ENCODE peak calls at places on chromosomes 4 and X, in six cellular contexts. L, S, B, Q, M and A are unnamed samples.

GRCh38 chrX:40816906-40817305 is 81.6 kb upstream of the MED14 start:
- DNase-seq in B (no peak), Q (no peak), M (no peak), L (no peak), S (no peak), A (no peak)

GRCh38 chr4:102824398-102824797 is 3.0 kb downstream of the UBE2D3 start:
- DNase-seq in Q (no peak), L (no peak), S (no peak), M (no peak), B (no peak), A (no peak)

GRCh38 chrX:10945463-10945862 is 165.7 kb upstream of the HCCS start:
- DNase-seq in L (no peak), B (no peak), Q (no peak), S (no peak), M (no peak), A (no peak)

GRCh38 chr4:16231570-16232252 is 5.4 kb upstream of the TAPT1 start:
- DNase-seq in M (no peak), B (no peak), Q (peak; percentile 39), S (no peak), L (no peak), A (peak; percentile 31)

GRCh38 chr4:159175165-159175988 is 72.5 kb downstream of the RAPGEF2 start:
- DNase-seq in S (peak; percentile 65), B (peak; percentile 64), L (peak; percentile 49), M (peak; percentile 66), Q (peak; percentile 93), A (peak; percentile 90)

GRCh38 chr4:13599159-13599558 is 28.4 kb downstream of the BOD1L1 start:
- DNase-seq in M (no peak), Q (no peak), B (no peak), S (no peak), L (no peak), A (no peak)

GRCh38 chr4:7045961-7046921 is 3.1 kb downstream of the TADA2B start:
- DNase-seq in M (no peak), Q (no peak), B (no peak), S (no peak), L (no peak), A (no peak)

GRCh38 chr4:6307891-6308290 is 38.2 kb downstream of the WFS1 start:
- DNase-seq in M (no peak), L (no peak), S (no peak), B (no peak), Q (no peak), A (no peak)

GRCh38 chrX:136199365-136199764 is 51.8 kb downstream of the MAP7D3 start:
- DNase-seq in M (no peak), B (no peak), S (no peak), Q (no peak), L (no peak), A (peak; percentile 77)

GRCh38 chrX:83446355-83446754 is 61.7 kb upstream of the POU3F4 start:
- DNase-seq in L (no peak), M (no peak), B (no peak), Q (no peak), S (no peak), A (no peak)

GRCh38 chr4:144658908-144659307 is 13.0 kb downstream of the HHIP start:
- DNase-seq in Q (no peak), B (no peak), S (no peak), M (no peak), L (no peak), A (peak; percentile 66)

GRCh38 chrX:51804741-51805140 is 61.5 kb downstream of the GSPT2 start:
- DNase-seq in L (no peak), Q (no peak), B (no peak), S (no peak), M (no peak), A (no peak)

GRCh38 chr4:185995665-185996064 is 73.3 kb upstream of the TLR3 start:
- DNase-seq in B (no peak), L (no peak), S (no peak), Q (no peak), M (no peak), A (no peak)

GRCh38 chr4:65943076-65943475 is 272.8 kb upstream of the EPHA5 start:
- DNase-seq in M (no peak), Q (peak; percentile 80), B (no peak), S (no peak), L (no peak), A (peak; percentile 33)

GRCh38 chr4:10106421-10107039 is 10.1 kb downstream of the WDR1 start:
- DNase-seq in B (peak; percentile 59), L (no peak), M (peak; percentile 69), S (peak; percentile 88), Q (peak; percentile 95), A (peak; percentile 97)

GRCh38 chr4:16521156-16521915 is 295.1 kb upstream of the TAPT1 start:
- DNase-seq in B (no peak), M (no peak), Q (no peak), L (no peak), S (no peak), A (no peak)

GRCh38 chr4:153107246-153107645 is 97.0 kb upstream of the TRIM2 start:
- DNase-seq in M (no peak), B (no peak), L (no peak), S (no peak), Q (no peak), A (no peak)

GRCh38 chr4:69749771-69750170 is 10.6 kb downstream of the SULT1B1 start:
- DNase-seq in M (no peak), L (no peak), S (no peak), Q (peak; percentile 80), B (no peak), A (peak; percentile 62)

GRCh38 chrX:29746326-29746725 is 469.0 kb upstream of the MAGEB2 start:
- DNase-seq in L (no peak), S (no peak), Q (peak; percentile 57), B (no peak), M (no peak), A (no peak)

GRCh38 chr4:8433181-8433580 is 7.3 kb downstream of the ACOX3 start:
- DNase-seq in S (no peak), L (no peak), M (no peak), Q (no peak), B (no peak), A (no peak)

GRCh38 chrX:97158270-97158669 is 274.6 kb downstream of the RPA4 start:
- DNase-seq in L (no peak), S (no peak), M (no peak), Q (no peak), B (no peak), A (peak; percentile 14)

GRCh38 chr4:119000400-119000799 is 111.7 kb downstream of the SYNPO2 start:
- DNase-seq in S (no peak), Q (no peak), M (no peak), L (no peak), B (no peak), A (no peak)

GRCh38 chr4:63637270-63637669 is 772.0 kb downstream of the TECRL start:
- DNase-seq in S (no peak), M (no peak), Q (no peak), L (no peak), B (no peak), A (no peak)

GRCh38 chrX:102712216-102712966 is at the start of gene GPRASP2:
- DNase-seq in L (no peak), M (peak; percentile 47), B (peak; percentile 49), Q (peak; percentile 30), S (peak; percentile 69), A (peak; percentile 6)

GRCh38 chrX:106608016-106608415 is 3.8 kb upstream of the RADX start:
- DNase-seq in M (peak; percentile 39), B (no peak), L (no peak), Q (no peak), S (no peak), A (no peak)

DNA sequence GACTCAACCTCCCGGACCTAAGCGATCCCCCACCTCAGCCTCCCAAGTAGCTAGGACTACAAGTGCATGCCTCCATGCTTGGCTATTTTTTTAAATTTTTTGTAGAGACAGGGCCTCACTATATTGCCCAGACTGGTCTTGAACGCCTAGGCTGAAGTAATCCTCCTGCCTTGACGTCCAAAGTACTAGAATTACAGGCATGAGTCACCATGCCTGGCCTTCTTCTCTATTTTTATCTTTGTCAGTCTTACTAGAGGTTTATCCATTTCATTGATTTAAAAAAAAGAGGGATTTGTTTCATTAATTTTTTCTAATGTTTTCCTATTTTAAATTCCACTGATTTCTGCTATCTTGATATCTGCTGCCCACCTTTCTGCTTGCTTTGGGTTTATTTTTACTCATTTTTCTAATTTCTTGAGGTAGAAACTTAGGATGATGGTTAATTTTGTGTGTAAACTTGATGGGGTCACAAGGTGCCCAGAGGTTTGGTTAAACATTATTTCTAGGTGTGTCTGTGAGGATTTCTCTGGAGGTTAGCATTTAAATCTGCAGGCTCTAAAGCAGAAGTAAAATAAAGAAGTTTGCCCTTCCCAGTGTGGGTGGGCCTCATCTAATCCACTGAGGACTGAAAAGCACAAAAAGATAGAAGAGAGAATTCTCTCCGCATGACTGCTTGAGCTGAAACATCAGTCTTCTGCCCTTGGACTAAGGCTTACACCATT is 116.2 kb upstream of the DCLK2 start:
- DNase-seq in M (no peak), L (no peak), Q (peak; percentile 59), B (peak; percentile 4), S (no peak), A (peak; percentile 76)
- TF ChIP-seq CTCF in M (no peak), L (no peak), Q (no peak), B (no peak), S (no peak), A (no peak)

GRCh38 chrX:149648932-149649331 is 17.3 kb upstream of the TMEM185A start:
- DNase-seq in L (no peak), M (no peak), Q (no peak), S (no peak), B (peak; percentile 4), A (no peak)
- TF ChIP-seq CTCF in L (no peak), M (no peak), Q (no peak), S (no peak), B (no peak), A (no peak)

GRCh38 chr4:878796-879729 is 53.1 kb downstream of the GAK start:
- DNase-seq in M (no peak), S (no peak), L (no peak), Q (no peak), B (no peak), A (no peak)

GRCh38 chr4:877502-877901 is 51.6 kb upstream of the CPLX1 start:
- DNase-seq in B (no peak), S (no peak), M (no peak), L (no peak), Q (no peak), A (no peak)

GRCh38 chr4:875818-876423 is 50.0 kb upstream of the CPLX1 start:
- DNase-seq in L (no peak), S (no peak), M (no peak), B (no peak), Q (no peak), A (no peak)

GRCh38 chr4:874971-875817 is 49.3 kb upstream of the CPLX1 start:
- DNase-seq in Q (no peak), S (no peak), L (no peak), M (no peak), B (no peak), A (no peak)

GRCh38 chr4:876780-877179 is 50.9 kb upstream of the CPLX1 start:
- DNase-seq in B (no peak), S (no peak), M (no peak), L (no peak), Q (no peak), A (no peak)
- TF ChIP-seq CTCF in B (no peak), S (no peak), M (no peak), L (peak; percentile 34), Q (no peak), A (peak; percentile 7)

DNA sequence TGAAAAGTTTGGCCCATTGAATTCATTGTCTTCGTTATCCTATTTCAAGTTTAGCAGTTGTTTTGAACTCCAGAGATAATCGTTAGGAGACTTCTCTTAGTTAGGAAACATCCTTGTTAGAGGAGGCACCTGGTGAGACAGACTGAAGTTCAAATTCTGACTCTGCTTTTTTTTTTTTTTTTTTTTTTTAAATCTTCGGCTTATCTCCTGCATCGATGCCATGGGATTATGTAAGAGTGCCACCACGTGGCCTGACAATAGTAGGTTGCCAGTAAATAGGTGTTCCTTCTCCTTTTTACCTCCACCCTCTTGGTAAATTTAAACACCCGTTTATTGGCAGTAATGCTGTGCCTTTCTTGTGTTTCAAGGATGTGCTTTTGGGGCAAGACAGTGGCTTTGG is 149.3 kb downstream of the SOWAHB start:
- DNase-seq in S (no peak), M (no peak), Q (peak; percentile 48), L (no peak), B (peak; percentile 37), A (peak; percentile 59)
- TF ChIP-seq CTCF in S (no peak), M (peak; percentile 40), Q (peak; percentile 20), L (no peak), B (no peak), A (peak; percentile 34)